ENCODE peak calls at places on chromosomes 11 and 22, in eight cellular contexts. One of them, this sample, is unnamed.

GRCh38 chr11:2092956-2093412 is 46.2 kb downstream of the IGF2 start:
- DNase-seq in left colon: peak
- DNase-seq in SHP77 treated with DMSO at 0.1 percent for 48 hours: peak
- DNase-seq in stimulated activated CD8-positive, alpha-beta memory T cell treated with anti-CD3 and anti-CD28 coated beads, Interleukin-2, amount 100 ng/mL, for 1 hour: peak
- DNase-seq in SW480: peak
- DNase-seq in Ammon's horn: no peak
- DNase-seq in IMR-90: peak
- DNase-seq in H7: peak
- DNase-seq in this sample: peak

GRCh38 chr11:115566185-115566765 is 62.1 kb upstream of the CADM1 start:
- DNase-seq in left colon: no peak
- DNase-seq in SHP77 treated with DMSO at 0.1 percent for 48 hours: no peak
- DNase-seq in stimulated activated CD8-positive, alpha-beta memory T cell treated with anti-CD3 and anti-CD28 coated beads, Interleukin-2, amount 100 ng/mL, for 1 hour: no peak
- DNase-seq in SW480: no peak
- DNase-seq in Ammon's horn: no peak
- DNase-seq in IMR-90: no peak
- DNase-seq in H7: no peak
- DNase-seq in this sample: no peak

GRCh38 chr22:36775589-36775965 is 342 bp downstream of the IFT27 start:
- DNase-seq in left colon: peak
- DNase-seq in SHP77 treated with DMSO at 0.1 percent for 48 hours: peak
- DNase-seq in stimulated activated CD8-positive, alpha-beta memory T cell treated with anti-CD3 and anti-CD28 coated beads, Interleukin-2, amount 100 ng/mL, for 1 hour: no peak
- DNase-seq in SW480: no peak
- DNase-seq in Ammon's horn: peak
- DNase-seq in IMR-90: peak
- DNase-seq in H7: no peak
- DNase-seq in this sample: peak

GRCh38 chr11:69501891-69502860 is 20.7 kb downstream of the LINC01488 start:
- DNase-seq in left colon: no peak
- DNase-seq in SHP77 treated with DMSO at 0.1 percent for 48 hours: no peak
- DNase-seq in stimulated activated CD8-positive, alpha-beta memory T cell treated with anti-CD3 and anti-CD28 coated beads, Interleukin-2, amount 100 ng/mL, for 1 hour: no peak
- DNase-seq in SW480: no peak
- DNase-seq in Ammon's horn: no peak
- DNase-seq in IMR-90: no peak
- DNase-seq in H7: no peak
- DNase-seq in this sample: no peak

GRCh38 chr22:41197808-41198585 is 7.1 kb upstream of the L3MBTL2 start:
- DNase-seq in left colon: peak
- DNase-seq in SHP77 treated with DMSO at 0.1 percent for 48 hours: peak
- DNase-seq in stimulated activated CD8-positive, alpha-beta memory T cell treated with anti-CD3 and anti-CD28 coated beads, Interleukin-2, amount 100 ng/mL, for 1 hour: peak
- DNase-seq in SW480: peak
- DNase-seq in Ammon's horn: peak
- DNase-seq in IMR-90: no peak
- DNase-seq in H7: no peak
- DNase-seq in this sample: peak

GRCh38 chr11:64620286-64620962 is 29.4 kb downstream of the SLC22A12 start:
- DNase-seq in left colon: peak
- DNase-seq in SHP77 treated with DMSO at 0.1 percent for 48 hours: no peak
- DNase-seq in stimulated activated CD8-positive, alpha-beta memory T cell treated with anti-CD3 and anti-CD28 coated beads, Interleukin-2, amount 100 ng/mL, for 1 hour: no peak
- DNase-seq in SW480: no peak
- DNase-seq in Ammon's horn: peak
- DNase-seq in IMR-90: no peak
- DNase-seq in H7: peak
- DNase-seq in this sample: peak

GRCh38 chr22:49646876-49647275 is 180.8 kb downstream of the BRD1 start:
- DNase-seq in left colon: no peak
- DNase-seq in SHP77 treated with DMSO at 0.1 percent for 48 hours: no peak
- DNase-seq in stimulated activated CD8-positive, alpha-beta memory T cell treated with anti-CD3 and anti-CD28 coated beads, Interleukin-2, amount 100 ng/mL, for 1 hour: no peak
- DNase-seq in SW480: no peak
- DNase-seq in Ammon's horn: no peak
- DNase-seq in IMR-90: no peak
- DNase-seq in H7: no peak
- DNase-seq in this sample: peak

GRCh38 chr11:112523917-112524316 is 263.3 kb upstream of the PLET1 start:
- DNase-seq in left colon: no peak
- DNase-seq in SHP77 treated with DMSO at 0.1 percent for 48 hours: no peak
- DNase-seq in stimulated activated CD8-positive, alpha-beta memory T cell treated with anti-CD3 and anti-CD28 coated beads, Interleukin-2, amount 100 ng/mL, for 1 hour: no peak
- DNase-seq in SW480: no peak
- DNase-seq in Ammon's horn: peak
- DNase-seq in IMR-90: no peak
- DNase-seq in H7: no peak
- DNase-seq in this sample: no peak

GRCh38 chr11:111923951-111924350 is 5.2 kb downstream of the C11orf52 start:
- DNase-seq in left colon: no peak
- DNase-seq in SHP77 treated with DMSO at 0.1 percent for 48 hours: no peak
- DNase-seq in stimulated activated CD8-positive, alpha-beta memory T cell treated with anti-CD3 and anti-CD28 coated beads, Interleukin-2, amount 100 ng/mL, for 1 hour: no peak
- DNase-seq in SW480: no peak
- DNase-seq in Ammon's horn: no peak
- DNase-seq in IMR-90: no peak
- DNase-seq in H7: no peak
- DNase-seq in this sample: no peak

GRCh38 chr11:68276864-68277263 is 5.1 kb upstream of the C11orf24 start:
- DNase-seq in left colon: no peak
- DNase-seq in SHP77 treated with DMSO at 0.1 percent for 48 hours: no peak
- DNase-seq in stimulated activated CD8-positive, alpha-beta memory T cell treated with anti-CD3 and anti-CD28 coated beads, Interleukin-2, amount 100 ng/mL, for 1 hour: no peak
- DNase-seq in SW480: no peak
- DNase-seq in Ammon's horn: no peak
- DNase-seq in IMR-90: no peak
- DNase-seq in H7: no peak
- DNase-seq in this sample: no peak

GRCh38 chr22:19995611-19996339 is 20.8 kb downstream of the ARVCF start:
- DNase-seq in left colon: no peak
- DNase-seq in SHP77 treated with DMSO at 0.1 percent for 48 hours: no peak
- DNase-seq in stimulated activated CD8-positive, alpha-beta memory T cell treated with anti-CD3 and anti-CD28 coated beads, Interleukin-2, amount 100 ng/mL, for 1 hour: no peak
- DNase-seq in SW480: no peak
- DNase-seq in Ammon's horn: no peak
- DNase-seq in IMR-90: no peak
- DNase-seq in H7: no peak
- DNase-seq in this sample: peak

GRCh38 chr11:73465019-73465675 is 88.9 kb downstream of the RELT start:
- DNase-seq in left colon: no peak
- DNase-seq in SHP77 treated with DMSO at 0.1 percent for 48 hours: no peak
- DNase-seq in stimulated activated CD8-positive, alpha-beta memory T cell treated with anti-CD3 and anti-CD28 coated beads, Interleukin-2, amount 100 ng/mL, for 1 hour: no peak
- DNase-seq in SW480: no peak
- DNase-seq in Ammon's horn: no peak
- DNase-seq in IMR-90: no peak
- DNase-seq in H7: no peak
- DNase-seq in this sample: no peak

GRCh38 chr11:2202900-2203439 is 31.4 kb upstream of the TH start:
- DNase-seq in left colon: peak
- DNase-seq in SHP77 treated with DMSO at 0.1 percent for 48 hours: no peak
- DNase-seq in stimulated activated CD8-positive, alpha-beta memory T cell treated with anti-CD3 and anti-CD28 coated beads, Interleukin-2, amount 100 ng/mL, for 1 hour: no peak
- DNase-seq in SW480: peak
- DNase-seq in Ammon's horn: no peak
- DNase-seq in IMR-90: no peak
- DNase-seq in H7: peak
- DNase-seq in this sample: no peak

GRCh38 chr11:119207300-119207570 is 1.1 kb downstream of the CBL start:
- DNase-seq in left colon: no peak
- DNase-seq in SHP77 treated with DMSO at 0.1 percent for 48 hours: no peak
- DNase-seq in stimulated activated CD8-positive, alpha-beta memory T cell treated with anti-CD3 and anti-CD28 coated beads, Interleukin-2, amount 100 ng/mL, for 1 hour: no peak
- DNase-seq in SW480: no peak
- DNase-seq in Ammon's horn: no peak
- DNase-seq in IMR-90: no peak
- DNase-seq in H7: no peak
- DNase-seq in this sample: no peak

GRCh38 chr22:39487826-39488520 is 14.1 kb upstream of the MIEF1 start:
- DNase-seq in left colon: no peak
- DNase-seq in SHP77 treated with DMSO at 0.1 percent for 48 hours: no peak
- DNase-seq in stimulated activated CD8-positive, alpha-beta memory T cell treated with anti-CD3 and anti-CD28 coated beads, Interleukin-2, amount 100 ng/mL, for 1 hour: no peak
- DNase-seq in SW480: no peak
- DNase-seq in Ammon's horn: peak
- DNase-seq in IMR-90: no peak
- DNase-seq in H7: peak
- DNase-seq in this sample: no peak

GRCh38 chr11:9332655-9333054 is 18.3 kb upstream of the TMEM41B start:
- DNase-seq in left colon: no peak
- DNase-seq in SHP77 treated with DMSO at 0.1 percent for 48 hours: no peak
- DNase-seq in stimulated activated CD8-positive, alpha-beta memory T cell treated with anti-CD3 and anti-CD28 coated beads, Interleukin-2, amount 100 ng/mL, for 1 hour: no peak
- DNase-seq in SW480: no peak
- DNase-seq in Ammon's horn: no peak
- DNase-seq in IMR-90: no peak
- DNase-seq in H7: no peak
- DNase-seq in this sample: no peak

GRCh38 chr11:61152816-61153592 is 8.2 kb downstream of the VPS37C start:
- DNase-seq in left colon: no peak
- DNase-seq in SHP77 treated with DMSO at 0.1 percent for 48 hours: no peak
- DNase-seq in stimulated activated CD8-positive, alpha-beta memory T cell treated with anti-CD3 and anti-CD28 coated beads, Interleukin-2, amount 100 ng/mL, for 1 hour: no peak
- DNase-seq in SW480: peak
- DNase-seq in Ammon's horn: no peak
- DNase-seq in IMR-90: peak
- DNase-seq in H7: no peak
- DNase-seq in this sample: no peak

GRCh38 chr22:47201186-47201995 is 438.9 kb downstream of the TBC1D22A start:
- DNase-seq in left colon: no peak
- DNase-seq in SHP77 treated with DMSO at 0.1 percent for 48 hours: no peak
- DNase-seq in stimulated activated CD8-positive, alpha-beta memory T cell treated with anti-CD3 and anti-CD28 coated beads, Interleukin-2, amount 100 ng/mL, for 1 hour: no peak
- DNase-seq in SW480: no peak
- DNase-seq in Ammon's horn: no peak
- DNase-seq in IMR-90: no peak
- DNase-seq in H7: no peak
- DNase-seq in this sample: peak

GRCh38 chr22:46042786-46043185 is 65.8 kb upstream of the WNT7B start:
- DNase-seq in left colon: peak
- DNase-seq in SHP77 treated with DMSO at 0.1 percent for 48 hours: peak
- DNase-seq in stimulated activated CD8-positive, alpha-beta memory T cell treated with anti-CD3 and anti-CD28 coated beads, Interleukin-2, amount 100 ng/mL, for 1 hour: no peak
- DNase-seq in SW480: no peak
- DNase-seq in Ammon's horn: no peak
- DNase-seq in IMR-90: peak
- DNase-seq in H7: no peak
- DNase-seq in this sample: no peak

GRCh38 chr11:13336246-13336873 is 58.8 kb downstream of the BMAL1 start:
- DNase-seq in left colon: no peak
- DNase-seq in SHP77 treated with DMSO at 0.1 percent for 48 hours: no peak
- DNase-seq in stimulated activated CD8-positive, alpha-beta memory T cell treated with anti-CD3 and anti-CD28 coated beads, Interleukin-2, amount 100 ng/mL, for 1 hour: no peak
- DNase-seq in SW480: peak
- DNase-seq in Ammon's horn: no peak
- DNase-seq in IMR-90: peak
- DNase-seq in H7: no peak
- DNase-seq in this sample: peak

GRCh38 chr11:87417951-87418350 is 380.2 kb downstream of the TMEM135 start:
- DNase-seq in left colon: no peak
- DNase-seq in SHP77 treated with DMSO at 0.1 percent for 48 hours: no peak
- DNase-seq in stimulated activated CD8-positive, alpha-beta memory T cell treated with anti-CD3 and anti-CD28 coated beads, Interleukin-2, amount 100 ng/mL, for 1 hour: no peak
- DNase-seq in SW480: no peak
- DNase-seq in Ammon's horn: no peak
- DNase-seq in IMR-90: no peak
- DNase-seq in H7: no peak
- DNase-seq in this sample: no peak

GRCh38 chr11:90349741-90350140 is 126.9 kb upstream of the CHORDC1 start:
- DNase-seq in left colon: no peak
- DNase-seq in SHP77 treated with DMSO at 0.1 percent for 48 hours: no peak
- DNase-seq in stimulated activated CD8-positive, alpha-beta memory T cell treated with anti-CD3 and anti-CD28 coated beads, Interleukin-2, amount 100 ng/mL, for 1 hour: no peak
- DNase-seq in SW480: no peak
- DNase-seq in Ammon's horn: no peak
- DNase-seq in IMR-90: no peak
- DNase-seq in H7: no peak
- DNase-seq in this sample: no peak

GRCh38 chr11:65798882-65799281 is 12.0 kb downstream of the OVOL1 start:
- DNase-seq in left colon: no peak
- DNase-seq in SHP77 treated with DMSO at 0.1 percent for 48 hours: no peak
- DNase-seq in stimulated activated CD8-positive, alpha-beta memory T cell treated with anti-CD3 and anti-CD28 coated beads, Interleukin-2, amount 100 ng/mL, for 1 hour: no peak
- DNase-seq in SW480: no peak
- DNase-seq in Ammon's horn: no peak
- DNase-seq in IMR-90: no peak
- DNase-seq in H7: peak
- DNase-seq in this sample: no peak

GRCh38 chr22:19663286-19663815 is 51.0 kb upstream of the SEPTIN5 start:
- DNase-seq in left colon: peak
- DNase-seq in SHP77 treated with DMSO at 0.1 percent for 48 hours: peak
- DNase-seq in stimulated activated CD8-positive, alpha-beta memory T cell treated with anti-CD3 and anti-CD28 coated beads, Interleukin-2, amount 100 ng/mL, for 1 hour: no peak
- DNase-seq in SW480: peak
- DNase-seq in Ammon's horn: no peak
- DNase-seq in IMR-90: peak
- DNase-seq in H7: no peak
- DNase-seq in this sample: no peak

GRCh38 chr22:22552630-22553029 is 6.4 kb downstream of the PRAME start:
- DNase-seq in left colon: no peak
- DNase-seq in SHP77 treated with DMSO at 0.1 percent for 48 hours: no peak
- DNase-seq in stimulated activated CD8-positive, alpha-beta memory T cell treated with anti-CD3 and anti-CD28 coated beads, Interleukin-2, amount 100 ng/mL, for 1 hour: no peak
- DNase-seq in SW480: peak
- DNase-seq in Ammon's horn: no peak
- DNase-seq in IMR-90: no peak
- DNase-seq in H7: peak
- DNase-seq in this sample: no peak

GRCh38 chr11:15278129-15278528 is 163.4 kb downstream of the INSC start:
- DNase-seq in left colon: no peak
- DNase-seq in SHP77 treated with DMSO at 0.1 percent for 48 hours: no peak
- DNase-seq in stimulated activated CD8-positive, alpha-beta memory T cell treated with anti-CD3 and anti-CD28 coated beads, Interleukin-2, amount 100 ng/mL, for 1 hour: no peak
- DNase-seq in SW480: no peak
- DNase-seq in Ammon's horn: no peak
- DNase-seq in IMR-90: peak
- DNase-seq in H7: no peak
- DNase-seq in this sample: no peak

GRCh38 chr11:127381247-127381646 is 380.7 kb upstream of the KIRREL3 start:
- DNase-seq in left colon: no peak
- DNase-seq in SHP77 treated with DMSO at 0.1 percent for 48 hours: no peak
- DNase-seq in stimulated activated CD8-positive, alpha-beta memory T cell treated with anti-CD3 and anti-CD28 coated beads, Interleukin-2, amount 100 ng/mL, for 1 hour: no peak
- DNase-seq in SW480: no peak
- DNase-seq in Ammon's horn: no peak
- DNase-seq in IMR-90: no peak
- DNase-seq in H7: no peak
- DNase-seq in this sample: no peak

GRCh38 chr22:17789379-17790200 is 15.3 kb upstream of the BID start:
- DNase-seq in left colon: no peak
- DNase-seq in SHP77 treated with DMSO at 0.1 percent for 48 hours: no peak
- DNase-seq in stimulated activated CD8-positive, alpha-beta memory T cell treated with anti-CD3 and anti-CD28 coated beads, Interleukin-2, amount 100 ng/mL, for 1 hour: no peak
- DNase-seq in SW480: no peak
- DNase-seq in Ammon's horn: no peak
- DNase-seq in IMR-90: no peak
- DNase-seq in H7: no peak
- DNase-seq in this sample: no peak

GRCh38 chr11:32899423-32899822 is 6.8 kb downstream of the QSER1 start:
- DNase-seq in left colon: no peak
- DNase-seq in SHP77 treated with DMSO at 0.1 percent for 48 hours: no peak
- DNase-seq in stimulated activated CD8-positive, alpha-beta memory T cell treated with anti-CD3 and anti-CD28 coated beads, Interleukin-2, amount 100 ng/mL, for 1 hour: no peak
- DNase-seq in SW480: no peak
- DNase-seq in Ammon's horn: no peak
- DNase-seq in IMR-90: no peak
- DNase-seq in H7: no peak
- DNase-seq in this sample: no peak

GRCh38 chr22:36829370-36830002 is 12.7 kb upstream of the PVALB start:
- DNase-seq in left colon: no peak
- DNase-seq in SHP77 treated with DMSO at 0.1 percent for 48 hours: no peak
- DNase-seq in stimulated activated CD8-positive, alpha-beta memory T cell treated with anti-CD3 and anti-CD28 coated beads, Interleukin-2, amount 100 ng/mL, for 1 hour: no peak
- DNase-seq in SW480: no peak
- DNase-seq in Ammon's horn: no peak
- DNase-seq in IMR-90: no peak
- DNase-seq in H7: no peak
- DNase-seq in this sample: no peak

GRCh38 chr22:37162221-37163095 is 12.7 kb upstream of the IL2RB start:
- DNase-seq in left colon: no peak
- DNase-seq in SHP77 treated with DMSO at 0.1 percent for 48 hours: no peak
- DNase-seq in stimulated activated CD8-positive, alpha-beta memory T cell treated with anti-CD3 and anti-CD28 coated beads, Interleukin-2, amount 100 ng/mL, for 1 hour: peak
- DNase-seq in SW480: no peak
- DNase-seq in Ammon's horn: no peak
- DNase-seq in IMR-90: no peak
- DNase-seq in H7: peak
- DNase-seq in this sample: no peak

GRCh38 chr11:80477178-80477577 is 1036.3 kb upstream of the TENM4 start:
- DNase-seq in left colon: no peak
- DNase-seq in SHP77 treated with DMSO at 0.1 percent for 48 hours: no peak
- DNase-seq in stimulated activated CD8-positive, alpha-beta memory T cell treated with anti-CD3 and anti-CD28 coated beads, Interleukin-2, amount 100 ng/mL, for 1 hour: no peak
- DNase-seq in SW480: no peak
- DNase-seq in Ammon's horn: no peak
- DNase-seq in IMR-90: no peak
- DNase-seq in H7: no peak
- DNase-seq in this sample: no peak

GRCh38 chr11:36818410-36818809 is 220.4 kb upstream of the RAG2 start:
- DNase-seq in left colon: peak
- DNase-seq in SHP77 treated with DMSO at 0.1 percent for 48 hours: no peak
- DNase-seq in stimulated activated CD8-positive, alpha-beta memory T cell treated with anti-CD3 and anti-CD28 coated beads, Interleukin-2, amount 100 ng/mL, for 1 hour: no peak
- DNase-seq in SW480: peak
- DNase-seq in Ammon's horn: no peak
- DNase-seq in IMR-90: no peak
- DNase-seq in H7: peak
- DNase-seq in this sample: no peak